ENCODE peak calls at places on chromosome 13, in four cellular contexts. One of them, this sample, is unnamed.

GRCh38 chr13:43663474-43664090 is 123.2 kb downstream of the ENOX1 start:
- DNase-seq in progenitor cell of endocrine pancreas: no peak
- DNase-seq in LoVo: no peak
- DNase-seq in T follicular helper cell: no peak
- DNase-seq in this sample: no peak

GRCh38 chr13:104011505-104012270 is 945.5 kb upstream of the SLC10A2 start:
- DNase-seq in progenitor cell of endocrine pancreas: no peak
- DNase-seq in LoVo: no peak
- DNase-seq in T follicular helper cell: no peak
- DNase-seq in this sample: no peak

GRCh38 chr13:20472531-20472930 is 53.1 kb downstream of the CRYL1 start:
- DNase-seq in progenitor cell of endocrine pancreas: no peak
- DNase-seq in LoVo: no peak
- DNase-seq in T follicular helper cell: no peak
- DNase-seq in this sample: no peak

GRCh38 chr13:96141032-96141431 is 51.1 kb downstream of the HS6ST3 start:
- DNase-seq in progenitor cell of endocrine pancreas: no peak
- DNase-seq in LoVo: no peak
- DNase-seq in T follicular helper cell: no peak
- DNase-seq in this sample: no peak

GRCh38 chr13:114068723-114069322 is 63.6 kb downstream of the RASA3 start:
- DNase-seq in progenitor cell of endocrine pancreas: no peak
- DNase-seq in LoVo: no peak
- DNase-seq in T follicular helper cell: no peak
- DNase-seq in this sample: no peak

GRCh38 chr13:34076319-34076718 is 258.4 kb downstream of the RFC3 start:
- DNase-seq in progenitor cell of endocrine pancreas: no peak
- DNase-seq in LoVo: no peak
- DNase-seq in T follicular helper cell: no peak
- DNase-seq in this sample: no peak

GRCh38 chr13:46321494-46322225 is 65.4 kb downstream of the RUBCNL start:
- DNase-seq in progenitor cell of endocrine pancreas: peak; percentile 46
- DNase-seq in LoVo: peak; percentile 38
- DNase-seq in T follicular helper cell: peak; percentile 56
- DNase-seq in this sample: peak; percentile 59

GRCh38 chr13:78586706-78587105 is 16.6 kb downstream of the POU4F1 start:
- DNase-seq in progenitor cell of endocrine pancreas: no peak
- DNase-seq in LoVo: no peak
- DNase-seq in T follicular helper cell: no peak
- DNase-seq in this sample: no peak

GRCh38 chr13:90719452-90719851 is 628.0 kb upstream of the MIR17HG start:
- DNase-seq in progenitor cell of endocrine pancreas: no peak
- DNase-seq in LoVo: no peak
- DNase-seq in T follicular helper cell: no peak
- DNase-seq in this sample: no peak

GRCh38 chr13:95360464-95361097 is 59.3 kb upstream of the ABCC4 start:
- DNase-seq in progenitor cell of endocrine pancreas: no peak
- DNase-seq in LoVo: no peak
- DNase-seq in T follicular helper cell: no peak
- DNase-seq in this sample: no peak

GRCh38 chr13:114105351-114106225 is 26.8 kb downstream of the RASA3 start:
- DNase-seq in progenitor cell of endocrine pancreas: no peak
- DNase-seq in LoVo: no peak
- DNase-seq in T follicular helper cell: no peak
- DNase-seq in this sample: no peak

GRCh38 chr13:19606152-19606551 is 27.3 kb upstream of the MPHOSPH8 start:
- DNase-seq in progenitor cell of endocrine pancreas: no peak
- DNase-seq in LoVo: peak; percentile 30
- DNase-seq in T follicular helper cell: no peak
- DNase-seq in this sample: no peak